ENCODE peak calls at places on chromosomes 5 and 9, in five cellular contexts. One of them, this sample, is unnamed.
A peak's percentile ranks its signal among the peaks of the same experiment; 100 is the strongest.

GRCh38 chr5:163846512-163846911 is 341.1 kb downstream of the MAT2B start:
- DNase-seq in astrocyte of the spinal cord: peak; percentile 13
- DNase-seq in HFFc6: peak; percentile 18
- DNase-seq in sigmoid colon: no peak
- DNase-seq in nephron progenitor cell: no peak
- DNase-seq in this sample: no peak

GRCh38 chr9:93673271-93673843 is 97.0 kb downstream of the PHF2 start:
- DNase-seq in sigmoid colon: peak; percentile 53
- DNase-seq in nephron progenitor cell: no peak
- DNase-seq in HFFc6: peak; percentile 3
- DNase-seq in astrocyte of the spinal cord: no peak
- DNase-seq in this sample: peak; percentile 66

GRCh38 chr5:59466271-59466670 is 427.3 kb downstream of the PDE4D start:
- DNase-seq in sigmoid colon: no peak
- DNase-seq in nephron progenitor cell: no peak
- DNase-seq in HFFc6: no peak
- DNase-seq in astrocyte of the spinal cord: no peak
- DNase-seq in this sample: no peak

GRCh38 chr9:95341262-95342011 is 23.9 kb upstream of the FANCC start:
- DNase-seq in HFFc6: no peak
- DNase-seq in astrocyte of the spinal cord: no peak
- DNase-seq in sigmoid colon: no peak
- DNase-seq in nephron progenitor cell: no peak
- DNase-seq in this sample: no peak

GRCh38 chr9:119509291-119509905 is 140.2 kb upstream of the BRINP1 start:
- DNase-seq in nephron progenitor cell: no peak
- DNase-seq in sigmoid colon: no peak
- DNase-seq in HFFc6: no peak
- DNase-seq in astrocyte of the spinal cord: no peak
- DNase-seq in this sample: no peak

GRCh38 chr9:123997665-123998277 is 13.8 kb upstream of the LHX2 start:
- DNase-seq in astrocyte of the spinal cord: no peak
- DNase-seq in sigmoid colon: no peak
- DNase-seq in HFFc6: no peak
- DNase-seq in nephron progenitor cell: peak; percentile 69
- DNase-seq in this sample: no peak

GRCh38 chr5:93512799-93513198 is 68.2 kb downstream of the NR2F1-AS1 start:
- DNase-seq in nephron progenitor cell: no peak
- DNase-seq in HFFc6: peak; percentile 88
- DNase-seq in astrocyte of the spinal cord: peak; percentile 88
- DNase-seq in sigmoid colon: no peak
- DNase-seq in this sample: no peak

GRCh38 chr5:36373527-36374086 is 71.9 kb upstream of the RANBP3L start:
- DNase-seq in nephron progenitor cell: no peak
- DNase-seq in astrocyte of the spinal cord: peak; percentile 61
- DNase-seq in sigmoid colon: peak; percentile 89
- DNase-seq in HFFc6: peak; percentile 68
- DNase-seq in this sample: no peak

DNA sequence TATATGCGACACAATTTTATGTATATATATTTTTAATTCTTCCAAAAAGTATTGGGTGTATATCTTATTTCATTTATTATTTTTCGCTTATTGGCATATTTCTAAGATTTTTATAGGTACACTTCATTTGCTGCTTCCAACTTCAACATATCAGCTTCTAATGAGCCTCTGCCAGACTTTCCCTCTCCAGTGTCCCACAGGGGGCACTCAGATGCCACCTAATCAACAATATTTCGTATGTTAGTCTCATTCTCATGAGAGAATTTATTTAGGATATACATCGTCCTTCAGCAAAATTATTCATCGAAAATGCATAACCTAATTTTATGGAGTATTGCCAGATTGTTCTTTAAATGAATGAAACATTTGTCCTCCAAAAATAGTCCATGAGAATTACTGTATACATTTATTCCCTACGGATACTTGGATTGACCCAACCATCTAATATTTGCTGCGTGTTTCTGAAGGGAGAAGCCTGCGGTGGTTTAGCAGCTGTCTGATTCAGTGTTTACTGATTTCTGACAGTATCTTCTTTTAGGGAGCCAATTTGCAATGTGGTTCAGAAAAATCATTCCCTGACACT is 100.6 kb upstream of the SELENOP start:
- DNase-seq in HFFc6: peak; percentile 39
- DNase-seq in astrocyte of the spinal cord: peak; percentile 72
- DNase-seq in sigmoid colon: no peak
- DNase-seq in nephron progenitor cell: no peak
- DNase-seq in this sample: no peak
- TF ChIP-seq CTCF in HFFc6: peak; percentile 72
- TF ChIP-seq CTCF in astrocyte of the spinal cord: peak; percentile 55
- TF ChIP-seq CTCF in sigmoid colon: no peak
- TF ChIP-seq CTCF in nephron progenitor cell: no peak
- TF ChIP-seq CTCF in this sample: peak; percentile 48

GRCh38 chr9:15501179-15501578 is 9.6 kb downstream of the PSIP1 start:
- DNase-seq in astrocyte of the spinal cord: no peak
- DNase-seq in sigmoid colon: no peak
- DNase-seq in HFFc6: no peak
- DNase-seq in nephron progenitor cell: no peak
- DNase-seq in this sample: no peak
- TF ChIP-seq CTCF in astrocyte of the spinal cord: peak; percentile 4
- TF ChIP-seq CTCF in sigmoid colon: no peak
- TF ChIP-seq CTCF in HFFc6: peak; percentile 51
- TF ChIP-seq CTCF in nephron progenitor cell: no peak
- TF ChIP-seq CTCF in this sample: no peak

DNA sequence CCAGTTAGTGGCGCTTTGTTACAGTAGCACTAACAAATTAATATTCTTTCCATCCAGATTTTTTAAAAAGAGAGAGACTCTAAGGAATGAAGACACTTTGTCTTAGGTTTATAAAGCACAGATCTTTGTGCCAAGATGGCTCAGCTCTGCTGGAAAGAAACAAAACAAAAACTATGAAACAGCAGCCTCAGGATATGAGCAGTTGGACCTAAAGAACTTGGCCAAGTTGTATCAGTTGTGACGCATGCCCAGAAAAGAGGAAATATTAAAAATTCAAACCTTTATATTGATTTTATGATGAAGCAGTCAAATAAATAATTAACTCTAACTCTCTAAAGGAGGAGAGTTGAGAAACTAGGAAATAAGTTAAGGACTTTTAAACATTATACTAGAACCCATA is 427.2 kb downstream of the SPOCK1 start:
- DNase-seq in HFFc6: no peak
- DNase-seq in astrocyte of the spinal cord: no peak
- DNase-seq in nephron progenitor cell: no peak
- DNase-seq in sigmoid colon: no peak
- DNase-seq in this sample: no peak
- TF ChIP-seq CTCF in HFFc6: no peak
- TF ChIP-seq CTCF in astrocyte of the spinal cord: no peak
- TF ChIP-seq CTCF in nephron progenitor cell: no peak
- TF ChIP-seq CTCF in sigmoid colon: no peak
- TF ChIP-seq CTCF in this sample: no peak

GRCh38 chr5:132655821-132656773 is 1.9 kb upstream of the IL13 start:
- DNase-seq in sigmoid colon: no peak
- DNase-seq in nephron progenitor cell: peak; percentile 63
- DNase-seq in astrocyte of the spinal cord: peak; percentile 21
- DNase-seq in HFFc6: no peak
- DNase-seq in this sample: peak; percentile 70
- TF ChIP-seq CTCF in sigmoid colon: no peak
- TF ChIP-seq CTCF in nephron progenitor cell: peak; percentile 6
- TF ChIP-seq CTCF in astrocyte of the spinal cord: peak; percentile 28
- TF ChIP-seq CTCF in HFFc6: peak; percentile 32
- TF ChIP-seq CTCF in this sample: no peak

GRCh38 chr9:90770927-90771326 is 30.7 kb upstream of the SYK start:
- DNase-seq in sigmoid colon: no peak
- DNase-seq in nephron progenitor cell: no peak
- DNase-seq in HFFc6: no peak
- DNase-seq in astrocyte of the spinal cord: no peak
- DNase-seq in this sample: no peak

GRCh38 chr9:90772381-90772780 is 29.2 kb upstream of the SYK start:
- DNase-seq in astrocyte of the spinal cord: no peak
- DNase-seq in nephron progenitor cell: no peak
- DNase-seq in sigmoid colon: no peak
- DNase-seq in HFFc6: no peak
- DNase-seq in this sample: no peak

GRCh38 chr9:90773593-90773992 is 28.0 kb upstream of the SYK start:
- DNase-seq in nephron progenitor cell: no peak
- DNase-seq in sigmoid colon: no peak
- DNase-seq in HFFc6: no peak
- DNase-seq in astrocyte of the spinal cord: no peak
- DNase-seq in this sample: no peak

GRCh38 chr9:90775657-90776056 is 26.0 kb upstream of the SYK start:
- DNase-seq in nephron progenitor cell: no peak
- DNase-seq in astrocyte of the spinal cord: no peak
- DNase-seq in HFFc6: no peak
- DNase-seq in sigmoid colon: no peak
- DNase-seq in this sample: no peak

DNA sequence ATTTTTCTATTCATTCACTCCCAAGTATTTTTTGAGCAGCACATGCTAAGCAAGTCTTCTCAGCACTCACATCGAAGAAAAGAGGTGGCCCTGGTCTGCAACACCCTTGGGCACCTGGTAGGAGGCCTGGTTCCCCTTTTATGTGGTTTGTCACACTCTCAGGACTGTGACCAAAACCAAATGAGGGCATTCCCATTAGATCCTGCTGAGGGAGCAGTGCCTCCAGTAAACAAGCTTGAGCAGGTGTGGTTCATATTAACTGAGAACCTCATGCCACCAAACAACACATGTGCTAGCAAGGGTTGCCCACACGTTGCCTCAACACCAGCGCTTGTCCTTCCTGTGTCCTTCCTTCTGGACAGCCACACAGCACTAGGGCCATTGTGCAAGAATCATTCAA is 26.9 kb upstream of the SYK start:
- DNase-seq in HFFc6: no peak
- DNase-seq in astrocyte of the spinal cord: no peak
- DNase-seq in sigmoid colon: no peak
- DNase-seq in nephron progenitor cell: no peak
- DNase-seq in this sample: no peak
- TF ChIP-seq CTCF in HFFc6: no peak
- TF ChIP-seq CTCF in astrocyte of the spinal cord: no peak
- TF ChIP-seq CTCF in sigmoid colon: no peak
- TF ChIP-seq CTCF in nephron progenitor cell: no peak
- TF ChIP-seq CTCF in this sample: no peak

GRCh38 chr5:177982072-177982727 is 13.8 kb downstream of the PROP1 start:
- DNase-seq in nephron progenitor cell: peak; percentile 28
- DNase-seq in sigmoid colon: no peak
- DNase-seq in astrocyte of the spinal cord: no peak
- DNase-seq in HFFc6: no peak
- DNase-seq in this sample: peak; percentile 66
- TF ChIP-seq CTCF in nephron progenitor cell: no peak
- TF ChIP-seq CTCF in sigmoid colon: no peak
- TF ChIP-seq CTCF in astrocyte of the spinal cord: no peak
- TF ChIP-seq CTCF in HFFc6: peak; percentile 58
- TF ChIP-seq CTCF in this sample: peak; percentile 21

DNA sequence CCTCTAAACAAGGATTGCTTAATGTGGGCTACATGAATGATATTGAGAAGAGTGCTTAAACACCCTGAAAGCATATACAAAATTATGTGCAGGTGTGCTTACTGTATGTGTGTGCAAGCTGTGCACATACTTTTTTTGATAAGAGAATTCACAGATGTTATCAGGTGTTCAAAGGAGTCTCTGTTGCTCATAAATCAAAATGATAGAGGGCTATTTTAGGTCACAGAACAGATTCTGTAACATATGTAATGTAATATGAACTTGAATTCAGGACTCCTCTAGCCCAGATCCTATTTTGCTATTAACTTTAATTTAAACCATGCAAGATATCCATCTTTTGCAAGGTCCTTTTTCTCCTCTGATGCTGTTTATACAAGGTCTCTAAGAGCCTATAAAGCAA is 38.2 kb downstream of the CCDC192 start:
- DNase-seq in sigmoid colon: no peak
- DNase-seq in nephron progenitor cell: no peak
- DNase-seq in astrocyte of the spinal cord: no peak
- DNase-seq in HFFc6: no peak
- DNase-seq in this sample: no peak
- TF ChIP-seq CTCF in sigmoid colon: no peak
- TF ChIP-seq CTCF in nephron progenitor cell: no peak
- TF ChIP-seq CTCF in astrocyte of the spinal cord: no peak
- TF ChIP-seq CTCF in HFFc6: no peak
- TF ChIP-seq CTCF in this sample: no peak

DNA sequence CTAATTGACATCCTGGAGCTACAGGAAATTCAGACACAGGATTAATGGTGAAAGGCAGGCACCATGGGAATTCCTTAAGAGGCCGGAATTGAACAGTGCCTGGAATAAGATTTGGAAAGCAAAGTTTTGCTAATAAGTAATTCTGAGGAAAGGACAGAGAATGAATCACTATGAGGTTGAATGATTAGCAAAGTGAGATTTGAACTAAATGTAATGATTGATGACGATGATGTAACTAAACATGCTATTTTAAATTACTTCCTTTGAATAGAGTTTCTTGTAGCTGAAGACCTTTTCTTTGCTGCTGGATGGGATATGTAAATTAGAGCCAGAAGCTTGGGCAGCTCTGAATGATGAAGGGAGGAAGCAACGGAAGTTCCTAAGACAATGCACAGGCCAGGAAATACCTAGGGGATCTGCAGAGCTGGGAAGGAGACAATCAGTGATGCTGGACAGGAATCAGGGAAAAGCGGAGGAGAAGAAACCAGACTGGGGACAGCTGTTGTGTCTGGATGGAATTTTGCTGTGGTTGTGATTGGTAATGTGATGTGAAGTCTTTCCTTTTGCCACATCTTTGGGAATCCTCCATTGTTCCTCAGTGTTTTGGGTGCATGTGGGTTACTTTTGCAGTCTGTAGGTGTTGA is 482.0 kb downstream of the PSAT1 start:
- DNase-seq in sigmoid colon: no peak
- DNase-seq in nephron progenitor cell: no peak
- DNase-seq in astrocyte of the spinal cord: no peak
- DNase-seq in HFFc6: no peak
- DNase-seq in this sample: no peak
- TF ChIP-seq CTCF in sigmoid colon: no peak
- TF ChIP-seq CTCF in nephron progenitor cell: no peak
- TF ChIP-seq CTCF in astrocyte of the spinal cord: no peak
- TF ChIP-seq CTCF in HFFc6: no peak
- TF ChIP-seq CTCF in this sample: no peak

DNA sequence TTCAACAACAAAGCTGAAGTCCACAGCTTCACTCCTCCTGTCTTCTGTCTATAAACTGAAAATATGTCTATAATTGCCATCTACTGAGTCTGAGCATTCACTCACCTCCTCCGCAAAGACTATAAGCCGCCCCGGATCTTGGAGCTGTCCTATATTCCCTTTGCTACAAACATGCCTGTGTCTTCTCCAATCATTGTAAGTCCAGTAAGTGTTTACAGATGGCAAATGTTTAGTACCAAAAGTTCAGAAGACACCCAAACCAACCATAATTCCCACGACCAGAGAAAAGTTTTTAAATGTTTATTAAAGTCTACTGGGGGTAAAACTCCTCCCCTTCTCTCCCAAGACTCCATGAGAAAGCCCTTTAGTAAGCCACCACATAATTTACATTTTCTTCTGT is 80.9 kb downstream of the EBF1 start:
- DNase-seq in astrocyte of the spinal cord: no peak
- DNase-seq in sigmoid colon: no peak
- DNase-seq in nephron progenitor cell: no peak
- DNase-seq in HFFc6: no peak
- DNase-seq in this sample: no peak
- TF ChIP-seq CTCF in astrocyte of the spinal cord: no peak
- TF ChIP-seq CTCF in sigmoid colon: no peak
- TF ChIP-seq CTCF in nephron progenitor cell: no peak
- TF ChIP-seq CTCF in HFFc6: no peak
- TF ChIP-seq CTCF in this sample: no peak

GRCh38 chr9:72333758-72334157 is 31.2 kb downstream of the ZFAND5 start:
- DNase-seq in HFFc6: no peak
- DNase-seq in astrocyte of the spinal cord: no peak
- DNase-seq in sigmoid colon: no peak
- DNase-seq in nephron progenitor cell: no peak
- DNase-seq in this sample: no peak
- TF ChIP-seq CTCF in HFFc6: peak; percentile 44
- TF ChIP-seq CTCF in astrocyte of the spinal cord: no peak
- TF ChIP-seq CTCF in sigmoid colon: no peak
- TF ChIP-seq CTCF in nephron progenitor cell: no peak
- TF ChIP-seq CTCF in this sample: no peak